ENCODE peak calls at places on chromosomes 1 and 21, in nine cellular contexts. P, E, K, D, C, W, J, L and U are unnamed samples. For H3K36me3, the result is how much of the 10 kb centered on the place peaks cover.

GRCh38 chr1:172138636-172139035 is 281.8 kb upstream of the C1orf105 start:
- DNase-seq in P (no peak), E (no peak), K (no peak), D (peak), C (no peak), W (no peak), J (no peak), L (no peak), U (no peak)

GRCh38 chr1:7558481-7558880 is 212.6 kb upstream of the VAMP3 start:
- DNase-seq in P (no peak), E (no peak), K (no peak), D (no peak), C (no peak), W (peak), J (no peak), L (no peak), U (no peak)

GRCh38 chr1:176826265-176826664 is 338.2 kb downstream of the ASTN1 start:
- DNase-seq in P (no peak), E (no peak), K (no peak), D (no peak), C (no peak), W (no peak), J (no peak), L (no peak), U (no peak)

GRCh38 chr1:225911207-225912130 is 12.6 kb downstream of the PYCR2 start:
- DNase-seq in P (peak), E (peak), K (no peak), D (peak), C (no peak), W (peak), J (peak), L (peak), U (peak)

GRCh38 chr1:55428944-55429931 is 214.1 kb upstream of the USP24 start:
- DNase-seq in P (no peak), E (peak), K (peak), D (peak), C (peak), W (no peak), J (no peak), L (no peak), U (peak)

GRCh38 chr1:75472971-75473603 is 137.8 kb downstream of the SLC44A5 start:
- DNase-seq in P (no peak), E (no peak), K (no peak), D (no peak), C (no peak), W (no peak), J (no peak), L (no peak), U (no peak)

GRCh38 chr1:201222125-201222524 is 31.5 kb downstream of the IGFN1 start:
- DNase-seq in P (no peak), E (no peak), K (no peak), D (no peak), C (no peak), W (no peak), J (no peak), L (no peak), U (no peak)

GRCh38 chr1:67947114-67947513 is 103.3 kb downstream of the DIRAS3 start:
- DNase-seq in P (no peak), E (peak), K (no peak), D (no peak), C (no peak), W (no peak), J (no peak), L (no peak), U (no peak)

GRCh38 chr1:226629896-226630550 is 81.5 kb downstream of the STUM start:
- DNase-seq in P (no peak), E (no peak), K (no peak), D (no peak), C (no peak), W (peak), J (no peak), L (no peak), U (peak)

GRCh38 chr1:38806090-38806489 is 53.5 kb downstream of the RRAGC start:
- DNase-seq in P (no peak), E (no peak), K (no peak), D (no peak), C (no peak), W (no peak), J (no peak), L (no peak), U (no peak)

GRCh38 chr1:183287191-183287675 is 101.2 kb downstream of the LAMC2 start:
- DNase-seq in P (no peak), E (peak), K (no peak), D (peak), C (no peak), W (peak), J (no peak), L (no peak), U (no peak)

GRCh38 chr1:175870217-175870616 is 126.8 kb upstream of the TNR start:
- DNase-seq in P (no peak), E (peak), K (no peak), D (no peak), C (no peak), W (no peak), J (no peak), L (no peak), U (no peak)

GRCh38 chr1:177282976-177283375 is 112.2 kb downstream of the BRINP2 start:
- DNase-seq in P (peak), E (no peak), K (no peak), D (no peak), C (no peak), W (no peak), J (no peak), L (no peak), U (no peak)

GRCh38 chr21:21688877-21689276 is 690.7 kb downstream of the NCAM2 start:
- DNase-seq in P (peak), E (no peak), K (no peak), D (no peak), C (peak), W (no peak), J (no peak), L (no peak), U (no peak)

GRCh38 chr1:80056179-80056578 is 1049.6 kb upstream of the ADGRL4 start:
- DNase-seq in P (no peak), E (no peak), K (no peak), D (no peak), C (no peak), W (no peak), J (no peak), L (no peak), U (no peak)

GRCh38 chr1:7705048-7705907 is 65.8 kb upstream of the VAMP3 start:
- DNase-seq in P (peak), E (peak), K (no peak), D (peak), C (no peak), W (peak), J (peak), L (peak), U (no peak)

GRCh38 chr1:43067233-43067745 is 104.8 kb downstream of the EBNA1BP2 start:
- DNase-seq in P (no peak), E (no peak), K (no peak), D (no peak), C (no peak), W (no peak), J (no peak), L (no peak), U (no peak)

GRCh38 chr1:178093150-178093957 is 550 bp upstream of the RASAL2 start:
- DNase-seq in P (peak), E (peak), K (peak), D (peak), C (peak), W (peak), J (peak), L (peak), U (peak)

GRCh38 chr1:170739803-170740202 is 75.9 kb downstream of the PRRX1 start:
- DNase-seq in P (no peak), E (no peak), K (no peak), D (no peak), C (no peak), W (no peak), J (no peak), L (no peak), U (no peak)

GRCh38 chr1:234409328-234409727 is 36.1 kb downstream of the COA6 start:
- DNase-seq in P (no peak), E (no peak), K (no peak), D (no peak), C (no peak), W (no peak), J (no peak), L (no peak), U (no peak)

GRCh38 chr21:44295163-44295601 is 4.7 kb upstream of the PFKL start:
- DNase-seq in P (no peak), E (peak), K (no peak), D (no peak), C (no peak), W (no peak), J (no peak), L (no peak), U (no peak)

GRCh38 chr1:157495285-157495684 is 57.0 kb downstream of the FCRL5 start:
- DNase-seq in P (no peak), E (no peak), K (no peak), D (no peak), C (no peak), W (no peak), J (no peak), L (no peak), U (no peak)

GRCh38 chr1:204692852-204693356 is 7.4 kb upstream of the LRRN2 start:
- DNase-seq in P (peak), E (no peak), K (no peak), D (no peak), C (no peak), W (no peak), J (no peak), L (peak), U (no peak)

GRCh38 chr21:40120944-40121575 is 253.8 kb downstream of the PCP4 start:
- DNase-seq in P (peak), E (no peak), K (no peak), D (no peak), C (no peak), W (no peak), J (no peak), L (peak), U (no peak)

GRCh38 chr21:38938343-38938742 is 132.6 kb downstream of the ETS2 start:
- DNase-seq in P (peak), E (no peak), K (no peak), D (no peak), C (no peak), W (no peak), J (no peak), L (no peak), U (no peak)

GRCh38 chr1:27521336-27522147 is 31.6 kb upstream of the WASF2 start:
- DNase-seq in P (no peak), E (peak), K (no peak), D (no peak), C (no peak), W (no peak), J (no peak), L (no peak), U (no peak)

GRCh38 chr1:210726621-210727020 is 397.9 kb downstream of the HHAT start:
- DNase-seq in P (peak), E (no peak), K (no peak), D (no peak), C (peak), W (no peak), J (no peak), L (peak), U (no peak)

GRCh38 chr1:35556494-35557117 is 597 bp downstream of the KIAA0319L start:
- DNase-seq in P (no peak), E (no peak), K (no peak), D (no peak), C (no peak), W (no peak), J (no peak), L (no peak), U (no peak)

GRCh38 chr1:203448521-203449061 is 27.0 kb upstream of the PRELP start:
- DNase-seq in P (no peak), E (peak), K (no peak), D (peak), C (no peak), W (peak), J (no peak), L (no peak), U (no peak)

GRCh38 chr1:219837274-219837993 is 90.9 kb downstream of the SLC30A10 start:
- DNase-seq in P (peak), E (no peak), K (no peak), D (no peak), C (no peak), W (no peak), J (peak), L (peak), U (no peak)

GRCh38 chr1:206445116-206445515 is 25.2 kb upstream of the IKBKE start:
- DNase-seq in P (no peak), E (peak), K (peak), D (peak), C (no peak), W (peak), J (no peak), L (no peak), U (peak)
- H3K36me3 ChIP-seq in P (under half), E (half or more), K (under half), D (under half), C (under half), W (under half), J (under half), L (under half), U (under half)

GRCh38 chr1:92486251-92487077 is at the start of gene GFI1:
- DNase-seq in P (peak), E (peak), K (no peak), D (no peak), C (no peak), W (no peak), J (no peak), L (no peak), U (no peak)
- TF ChIP-seq CTCF in P (peak), E (no peak), K (no peak), D (no peak), C (no peak), W (no peak), J (no peak), L (no peak), U (no peak)

GRCh38 chr1:223229756-223230155 is 86.7 kb upstream of the TLR5 start:
- DNase-seq in P (no peak), E (no peak), K (no peak), D (no peak), C (no peak), W (no peak), J (no peak), L (no peak), U (no peak)

GRCh38 chr1:223231011-223231572 is 88.0 kb upstream of the TLR5 start:
- DNase-seq in P (no peak), E (no peak), K (no peak), D (no peak), C (no peak), W (no peak), J (no peak), L (no peak), U (no peak)

GRCh38 chr1:223230161-223230881 is 87.3 kb upstream of the TLR5 start:
- DNase-seq in P (no peak), E (no peak), K (no peak), D (no peak), C (no peak), W (no peak), J (no peak), L (no peak), U (no peak)

GRCh38 chr1:223233019-223233409 is 90.0 kb upstream of the TLR5 start:
- DNase-seq in P (no peak), E (no peak), K (no peak), D (no peak), C (no peak), W (no peak), J (no peak), L (no peak), U (no peak)

GRCh38 chr1:223231581-223231980 is 88.5 kb upstream of the TLR5 start:
- DNase-seq in P (no peak), E (no peak), K (no peak), D (no peak), C (no peak), W (no peak), J (no peak), L (no peak), U (no peak)
- H3K36me3 ChIP-seq in P (under half), E (under half), K (under half), D (under half), C (under half), W (under half), J (under half), L (under half), U (under half)

GRCh38 chr1:6489383-6489765 is 2.1 kb downstream of the PLEKHG5 start:
- DNase-seq in P (no peak), E (no peak), K (no peak), D (no peak), C (no peak), W (no peak), J (no peak), L (no peak), U (no peak)

GRCh38 chr1:6487804-6488484 is 3.5 kb downstream of the PLEKHG5 start:
- DNase-seq in P (no peak), E (no peak), K (no peak), D (no peak), C (no peak), W (no peak), J (no peak), L (no peak), U (no peak)

GRCh38 chr1:6489799-6490180 is 1.7 kb downstream of the PLEKHG5 start:
- DNase-seq in P (peak), E (peak), K (no peak), D (peak), C (no peak), W (peak), J (peak), L (peak), U (no peak)

GRCh38 chr1:6490181-6491075 is 1.0 kb downstream of the PLEKHG5 start:
- DNase-seq in P (peak), E (peak), K (no peak), D (peak), C (no peak), W (peak), J (peak), L (peak), U (no peak)

GRCh38 chr1:6488602-6489382 is 2.7 kb downstream of the PLEKHG5 start:
- DNase-seq in P (no peak), E (no peak), K (no peak), D (no peak), C (no peak), W (no peak), J (peak), L (no peak), U (no peak)
- TF ChIP-seq CTCF in P (no peak), E (no peak), K (no peak), D (no peak), C (no peak), W (no peak), J (no peak), L (no peak), U (no peak)

GRCh38 chr1:40395211-40396175 is 22.0 kb downstream of the SMAP2 start:
- DNase-seq in P (no peak), E (no peak), K (no peak), D (no peak), C (no peak), W (no peak), J (no peak), L (no peak), U (no peak)
- H3K36me3 ChIP-seq in P (under half), E (under half), K (under half), D (under half), C (under half), W (under half), J (under half), L (under half), U (under half)

GRCh38 chr1:245377854-245378253 is 223.1 kb downstream of the KIF26B start:
- DNase-seq in P (no peak), E (no peak), K (no peak), D (no peak), C (no peak), W (no peak), J (no peak), L (no peak), U (no peak)

GRCh38 chr1:245383396-245384330 is 228.9 kb downstream of the KIF26B start:
- DNase-seq in P (no peak), E (no peak), K (no peak), D (no peak), C (no peak), W (no peak), J (no peak), L (no peak), U (no peak)

GRCh38 chr1:245378352-245379144 is 223.8 kb downstream of the KIF26B start:
- DNase-seq in P (no peak), E (no peak), K (no peak), D (no peak), C (peak), W (no peak), J (no peak), L (no peak), U (no peak)

GRCh38 chr1:245382981-245383380 is 228.2 kb downstream of the KIF26B start:
- DNase-seq in P (no peak), E (no peak), K (no peak), D (no peak), C (no peak), W (no peak), J (no peak), L (no peak), U (no peak)

DNA sequence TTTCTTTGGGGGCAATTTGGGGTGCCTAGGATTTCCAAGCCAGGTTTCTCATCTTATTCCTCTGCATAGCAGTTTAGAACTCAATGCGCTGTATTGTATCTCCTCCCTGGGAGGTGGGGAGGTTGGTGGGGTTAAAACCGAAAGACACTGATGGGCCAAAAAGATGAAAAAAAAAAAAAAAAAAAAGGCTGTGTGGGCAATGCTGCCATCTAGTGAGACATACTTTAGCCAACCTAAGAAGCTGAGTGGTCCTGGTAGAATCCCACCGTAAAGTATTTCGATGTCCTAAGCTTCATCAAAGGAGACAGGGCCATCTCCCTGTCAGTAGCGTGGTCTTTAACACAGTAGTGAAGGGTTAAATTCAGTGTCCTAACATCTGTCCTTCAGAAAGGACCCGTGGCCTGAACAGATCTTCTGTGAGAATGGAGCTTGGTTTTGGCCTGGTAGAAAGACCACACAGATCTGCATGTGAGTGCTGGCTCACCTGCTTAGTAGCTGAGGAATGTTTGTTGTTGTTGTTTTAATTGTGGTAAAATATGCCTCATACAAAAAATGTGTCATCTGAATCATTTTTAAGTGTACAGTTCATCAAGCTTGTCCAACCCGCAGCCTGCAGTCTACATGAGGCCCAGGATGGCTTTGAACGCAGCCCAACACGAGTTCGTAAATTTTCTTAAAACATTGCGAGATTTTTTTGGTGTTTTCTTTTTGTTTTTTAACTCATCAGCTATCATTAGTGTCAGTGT is 226.2 kb downstream of the KIF26B start:
- DNase-seq in P (peak), E (no peak), K (no peak), D (no peak), C (no peak), W (no peak), J (no peak), L (peak), U (no peak)
- TF ChIP-seq CTCF in P (peak), E (peak), K (no peak), D (no peak), C (no peak), W (no peak), J (no peak), L (peak), U (no peak)

GRCh38 chr1:167061073-167061464 is 29.1 kb downstream of the GPA33 start:
- DNase-seq in P (no peak), E (no peak), K (no peak), D (no peak), C (no peak), W (no peak), J (no peak), L (no peak), U (no peak)

GRCh38 chr1:167067904-167068303 is 22.3 kb downstream of the GPA33 start:
- DNase-seq in P (no peak), E (no peak), K (no peak), D (no peak), C (no peak), W (no peak), J (no peak), L (no peak), U (no peak)

GRCh38 chr1:167066333-167067122 is 23.6 kb downstream of the GPA33 start:
- DNase-seq in P (peak), E (peak), K (peak), D (peak), C (peak), W (peak), J (peak), L (peak), U (peak)

GRCh38 chr1:167065481-167065880 is 24.7 kb downstream of the GPA33 start:
- DNase-seq in P (no peak), E (no peak), K (no peak), D (no peak), C (no peak), W (no peak), J (no peak), L (no peak), U (no peak)

GRCh38 chr1:167064622-167065021 is 25.6 kb downstream of the GPA33 start:
- DNase-seq in P (no peak), E (no peak), K (no peak), D (no peak), C (no peak), W (no peak), J (no peak), L (peak), U (no peak)
- H3K36me3 ChIP-seq in P (under half), E (under half), K (under half), D (under half), C (under half), W (under half), J (under half), L (under half), U (under half)

GRCh38 chr1:40096977-40097782 is at the start of gene PPT1:
- DNase-seq in P (peak), E (peak), K (peak), D (peak), C (peak), W (peak), J (peak), L (peak), U (peak)
- TF ChIP-seq CTCF in P (peak), E (peak), K (no peak), D (no peak), C (no peak), W (no peak), J (no peak), L (peak), U (no peak)

DNA sequence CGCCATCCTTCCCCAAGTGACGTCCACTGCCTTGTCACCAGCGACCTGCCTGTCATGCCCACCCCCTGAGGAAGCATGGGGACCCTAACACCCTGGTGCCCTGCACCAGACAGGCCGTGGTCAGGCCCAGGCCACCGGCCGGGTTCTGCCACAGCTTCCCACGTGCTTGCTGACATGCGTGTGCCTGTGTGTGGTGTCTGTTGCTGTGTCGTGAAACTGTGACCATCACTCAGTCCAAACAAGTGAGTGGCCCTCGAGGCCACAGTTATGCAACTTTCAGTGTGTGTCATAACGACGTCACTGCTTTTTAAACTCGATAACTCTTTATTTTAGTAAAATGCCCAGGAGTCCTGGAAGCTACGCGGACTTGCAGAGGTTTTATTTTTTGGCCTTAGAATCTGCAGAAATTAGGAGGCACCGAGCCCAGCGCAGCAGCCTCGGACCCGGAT is 8.5 kb upstream of the CTRC start:
- DNase-seq in P (no peak), E (no peak), K (no peak), D (no peak), C (no peak), W (no peak), J (no peak), L (no peak), U (no peak)
- H3K36me3 ChIP-seq in P (under half), E (under half), K (under half), D (under half), C (under half), W (under half), J (under half), L (under half), U (under half)